ENCODE peak calls at places on chromosomes 11 and 22, in eight cellular contexts. One of them, this sample, is unnamed.
A peak's percentile ranks its signal among the peaks of the same experiment; 100 is the strongest.

GRCh38 chr11:60265373-60266214 is 14.9 kb upstream of the MS4A4A start:
- DNase-seq in stomach: no peak
- DNase-seq in CD8-positive, alpha-beta memory T cell: no peak
- DNase-seq in astrocyte: no peak
- DNase-seq in Peyer's patch: no peak
- DNase-seq in body of pancreas: no peak
- DNase-seq in sigmoid colon: no peak
- DNase-seq in aorta: no peak
- DNase-seq in this sample: no peak

GRCh38 chr22:48405741-48406140 is 1421.9 kb downstream of the BRD1 start:
- DNase-seq in astrocyte: no peak
- DNase-seq in body of pancreas: peak; percentile 44
- DNase-seq in aorta: no peak
- DNase-seq in CD8-positive, alpha-beta memory T cell: no peak
- DNase-seq in Peyer's patch: peak; percentile 45
- DNase-seq in stomach: no peak
- DNase-seq in sigmoid colon: no peak
- DNase-seq in this sample: no peak

GRCh38 chr11:1130276-1131032 is 27.3 kb upstream of the MUC5AC start:
- DNase-seq in Peyer's patch: peak; percentile 25
- DNase-seq in astrocyte: no peak
- DNase-seq in body of pancreas: no peak
- DNase-seq in stomach: peak; percentile 25
- DNase-seq in CD8-positive, alpha-beta memory T cell: no peak
- DNase-seq in aorta: peak; percentile 32
- DNase-seq in sigmoid colon: peak; percentile 48
- DNase-seq in this sample: no peak

GRCh38 chr22:48894064-48894671 is 933.5 kb downstream of the BRD1 start:
- DNase-seq in body of pancreas: no peak
- DNase-seq in Peyer's patch: no peak
- DNase-seq in astrocyte: no peak
- DNase-seq in aorta: no peak
- DNase-seq in CD8-positive, alpha-beta memory T cell: no peak
- DNase-seq in stomach: peak; percentile 21
- DNase-seq in sigmoid colon: no peak
- DNase-seq in this sample: no peak

GRCh38 chr11:116643521-116643920 is 129.3 kb downstream of the BUD13 start:
- DNase-seq in astrocyte: no peak
- DNase-seq in Peyer's patch: no peak
- DNase-seq in stomach: no peak
- DNase-seq in body of pancreas: no peak
- DNase-seq in sigmoid colon: no peak
- DNase-seq in CD8-positive, alpha-beta memory T cell: no peak
- DNase-seq in aorta: no peak
- DNase-seq in this sample: no peak

GRCh38 chr22:23793326-23793725 is 6.6 kb downstream of the SMARCB1 start:
- DNase-seq in aorta: no peak
- DNase-seq in stomach: no peak
- DNase-seq in CD8-positive, alpha-beta memory T cell: no peak
- DNase-seq in body of pancreas: no peak
- DNase-seq in Peyer's patch: no peak
- DNase-seq in astrocyte: no peak
- DNase-seq in sigmoid colon: no peak
- DNase-seq in this sample: no peak

GRCh38 chr11:56412396-56412795 is at the start of gene OR5AL1:
- DNase-seq in stomach: no peak
- DNase-seq in Peyer's patch: no peak
- DNase-seq in aorta: no peak
- DNase-seq in astrocyte: no peak
- DNase-seq in body of pancreas: no peak
- DNase-seq in sigmoid colon: no peak
- DNase-seq in CD8-positive, alpha-beta memory T cell: no peak
- DNase-seq in this sample: no peak

GRCh38 chr22:48981671-48982070 is 846.0 kb downstream of the BRD1 start:
- DNase-seq in Peyer's patch: no peak
- DNase-seq in astrocyte: no peak
- DNase-seq in aorta: no peak
- DNase-seq in CD8-positive, alpha-beta memory T cell: no peak
- DNase-seq in sigmoid colon: no peak
- DNase-seq in stomach: no peak
- DNase-seq in body of pancreas: no peak
- DNase-seq in this sample: no peak

GRCh38 chr11:111573821-111574249 is 28.4 kb upstream of the SIK2 start:
- DNase-seq in stomach: no peak
- DNase-seq in sigmoid colon: no peak
- DNase-seq in Peyer's patch: no peak
- DNase-seq in aorta: no peak
- DNase-seq in CD8-positive, alpha-beta memory T cell: no peak
- DNase-seq in astrocyte: no peak
- DNase-seq in body of pancreas: no peak
- DNase-seq in this sample: no peak

GRCh38 chr22:23097412-23098229 is 27.3 kb downstream of the GNAZ start:
- DNase-seq in astrocyte: no peak
- DNase-seq in stomach: peak; percentile 34
- DNase-seq in CD8-positive, alpha-beta memory T cell: no peak
- DNase-seq in Peyer's patch: no peak
- DNase-seq in aorta: no peak
- DNase-seq in sigmoid colon: no peak
- DNase-seq in body of pancreas: no peak
- DNase-seq in this sample: no peak

GRCh38 chr11:83572521-83572920 is 286.4 kb upstream of the CCDC90B start:
- DNase-seq in astrocyte: no peak
- DNase-seq in CD8-positive, alpha-beta memory T cell: no peak
- DNase-seq in aorta: no peak
- DNase-seq in sigmoid colon: no peak
- DNase-seq in Peyer's patch: no peak
- DNase-seq in body of pancreas: no peak
- DNase-seq in stomach: no peak
- DNase-seq in this sample: no peak

GRCh38 chr22:37173709-37174108 is 14.3 kb downstream of the C1QTNF6 start:
- DNase-seq in aorta: no peak
- DNase-seq in stomach: no peak
- DNase-seq in CD8-positive, alpha-beta memory T cell: no peak
- DNase-seq in astrocyte: no peak
- DNase-seq in sigmoid colon: peak; percentile 79
- DNase-seq in body of pancreas: peak; percentile 13
- DNase-seq in Peyer's patch: no peak
- DNase-seq in this sample: peak; percentile 31

GRCh38 chr11:82873919-82874333 is 26.3 kb downstream of the PRCP start:
- DNase-seq in stomach: no peak
- DNase-seq in Peyer's patch: no peak
- DNase-seq in sigmoid colon: no peak
- DNase-seq in astrocyte: no peak
- DNase-seq in aorta: no peak
- DNase-seq in CD8-positive, alpha-beta memory T cell: peak; percentile 8
- DNase-seq in body of pancreas: no peak
- DNase-seq in this sample: no peak

GRCh38 chr11:7467652-7468051 is 17.7 kb upstream of the OLFML1 start:
- DNase-seq in sigmoid colon: no peak
- DNase-seq in Peyer's patch: no peak
- DNase-seq in aorta: no peak
- DNase-seq in astrocyte: no peak
- DNase-seq in CD8-positive, alpha-beta memory T cell: no peak
- DNase-seq in body of pancreas: no peak
- DNase-seq in stomach: no peak
- DNase-seq in this sample: no peak

GRCh38 chr11:120603071-120603470 is 91.5 kb downstream of the GRIK4 start:
- DNase-seq in stomach: no peak
- DNase-seq in body of pancreas: no peak
- DNase-seq in aorta: no peak
- DNase-seq in Peyer's patch: no peak
- DNase-seq in CD8-positive, alpha-beta memory T cell: no peak
- DNase-seq in sigmoid colon: no peak
- DNase-seq in astrocyte: no peak
- DNase-seq in this sample: no peak

GRCh38 chr11:18588297-18589252 is at the start of gene UEVLD:
- DNase-seq in CD8-positive, alpha-beta memory T cell: peak; percentile 63
- DNase-seq in aorta: peak; percentile 92
- DNase-seq in astrocyte: peak; percentile 85
- DNase-seq in sigmoid colon: peak; percentile 96
- DNase-seq in body of pancreas: peak; percentile 89
- DNase-seq in Peyer's patch: peak; percentile 91
- DNase-seq in stomach: peak; percentile 90
- DNase-seq in this sample: peak; percentile 89

GRCh38 chr11:33945481-33946268 is 53.8 kb upstream of the LMO2 start:
- DNase-seq in CD8-positive, alpha-beta memory T cell: no peak
- DNase-seq in stomach: no peak
- DNase-seq in body of pancreas: no peak
- DNase-seq in Peyer's patch: no peak
- DNase-seq in aorta: no peak
- DNase-seq in astrocyte: no peak
- DNase-seq in sigmoid colon: no peak
- DNase-seq in this sample: no peak
- H3K27ac ChIP-seq in CD8-positive, alpha-beta memory T cell: peak overlapping the region; percentile 27
- H3K27ac ChIP-seq in stomach: no peak overlapping the region
- H3K27ac ChIP-seq in body of pancreas: no peak overlapping the region
- H3K27ac ChIP-seq in Peyer's patch: no peak overlapping the region
- H3K27ac ChIP-seq in aorta: no peak overlapping the region
- H3K27ac ChIP-seq in astrocyte: no peak overlapping the region
- H3K27ac ChIP-seq in sigmoid colon: no peak overlapping the region
- H3K27ac ChIP-seq in this sample: no peak overlapping the region

GRCh38 chr22:46361861-46362220 is 26.3 kb downstream of the TRMU start:
- DNase-seq in stomach: no peak
- DNase-seq in aorta: peak; percentile 7
- DNase-seq in Peyer's patch: no peak
- DNase-seq in astrocyte: no peak
- DNase-seq in body of pancreas: no peak
- DNase-seq in CD8-positive, alpha-beta memory T cell: no peak
- DNase-seq in sigmoid colon: no peak
- DNase-seq in this sample: no peak

GRCh38 chr22:46363611-46364321 is 28.3 kb downstream of the TRMU start:
- DNase-seq in astrocyte: no peak
- DNase-seq in CD8-positive, alpha-beta memory T cell: no peak
- DNase-seq in stomach: no peak
- DNase-seq in sigmoid colon: peak; percentile 57
- DNase-seq in Peyer's patch: no peak
- DNase-seq in aorta: no peak
- DNase-seq in body of pancreas: no peak
- DNase-seq in this sample: no peak

GRCh38 chr22:46364341-46365165 is 29.0 kb downstream of the TRMU start:
- DNase-seq in Peyer's patch: no peak
- DNase-seq in sigmoid colon: no peak
- DNase-seq in aorta: no peak
- DNase-seq in CD8-positive, alpha-beta memory T cell: no peak
- DNase-seq in body of pancreas: no peak
- DNase-seq in stomach: no peak
- DNase-seq in astrocyte: no peak
- DNase-seq in this sample: no peak

GRCh38 chr22:46362221-46362933 is 26.9 kb downstream of the TRMU start:
- DNase-seq in CD8-positive, alpha-beta memory T cell: no peak
- DNase-seq in Peyer's patch: peak; percentile 69
- DNase-seq in body of pancreas: no peak
- DNase-seq in aorta: peak; percentile 11
- DNase-seq in stomach: no peak
- DNase-seq in astrocyte: no peak
- DNase-seq in sigmoid colon: no peak
- DNase-seq in this sample: no peak

GRCh38 chr22:46362934-46363515 is 27.5 kb downstream of the TRMU start:
- DNase-seq in body of pancreas: no peak
- DNase-seq in Peyer's patch: peak; percentile 47
- DNase-seq in stomach: no peak
- DNase-seq in astrocyte: no peak
- DNase-seq in sigmoid colon: no peak
- DNase-seq in aorta: peak; percentile 32
- DNase-seq in CD8-positive, alpha-beta memory T cell: no peak
- DNase-seq in this sample: no peak
- H3K36me3 ChIP-seq in body of pancreas: no peaks in the 10 kb centered on the region
- H3K36me3 ChIP-seq in Peyer's patch: no peaks in the 10 kb centered on the region
- H3K36me3 ChIP-seq in stomach: peaks cover 57% of the 10 kb centered on the region
- H3K36me3 ChIP-seq in astrocyte: no peaks in the 10 kb centered on the region
- H3K36me3 ChIP-seq in sigmoid colon: no peaks in the 10 kb centered on the region
- H3K36me3 ChIP-seq in aorta: no peaks in the 10 kb centered on the region
- H3K36me3 ChIP-seq in CD8-positive, alpha-beta memory T cell: no peaks in the 10 kb centered on the region
- H3K36me3 ChIP-seq in this sample: no peaks in the 10 kb centered on the region

GRCh38 chr11:21811572-21811971 is 381.3 kb upstream of the ANO5 start:
- DNase-seq in stomach: no peak
- DNase-seq in body of pancreas: no peak
- DNase-seq in CD8-positive, alpha-beta memory T cell: no peak
- DNase-seq in aorta: no peak
- DNase-seq in Peyer's patch: no peak
- DNase-seq in astrocyte: no peak
- DNase-seq in sigmoid colon: no peak
- DNase-seq in this sample: no peak

GRCh38 chr11:21817677-21818076 is 375.2 kb upstream of the ANO5 start:
- DNase-seq in CD8-positive, alpha-beta memory T cell: no peak
- DNase-seq in stomach: no peak
- DNase-seq in Peyer's patch: no peak
- DNase-seq in astrocyte: no peak
- DNase-seq in sigmoid colon: no peak
- DNase-seq in body of pancreas: no peak
- DNase-seq in aorta: no peak
- DNase-seq in this sample: no peak

GRCh38 chr11:21810650-21811049 is 382.2 kb upstream of the ANO5 start:
- DNase-seq in stomach: no peak
- DNase-seq in aorta: no peak
- DNase-seq in body of pancreas: no peak
- DNase-seq in sigmoid colon: no peak
- DNase-seq in CD8-positive, alpha-beta memory T cell: no peak
- DNase-seq in astrocyte: no peak
- DNase-seq in Peyer's patch: no peak
- DNase-seq in this sample: no peak

GRCh38 chr11:21814169-21814568 is 378.7 kb upstream of the ANO5 start:
- DNase-seq in body of pancreas: peak; percentile 64
- DNase-seq in astrocyte: peak; percentile 0
- DNase-seq in aorta: no peak
- DNase-seq in Peyer's patch: no peak
- DNase-seq in stomach: no peak
- DNase-seq in sigmoid colon: no peak
- DNase-seq in CD8-positive, alpha-beta memory T cell: no peak
- DNase-seq in this sample: no peak
- H3K9me3 ChIP-seq in body of pancreas: peaks cover 10% of the 10 kb centered on the region
- H3K9me3 ChIP-seq in astrocyte: peaks cover 8% of the 10 kb centered on the region
- H3K9me3 ChIP-seq in aorta: no peaks in the 10 kb centered on the region
- H3K9me3 ChIP-seq in Peyer's patch: no peaks in the 10 kb centered on the region
- H3K9me3 ChIP-seq in stomach: no peaks in the 10 kb centered on the region
- H3K9me3 ChIP-seq in sigmoid colon: no peaks in the 10 kb centered on the region
- H3K9me3 ChIP-seq in CD8-positive, alpha-beta memory T cell: no peaks in the 10 kb centered on the region
- H3K9me3 ChIP-seq in this sample: no peaks in the 10 kb centered on the region

DNA sequence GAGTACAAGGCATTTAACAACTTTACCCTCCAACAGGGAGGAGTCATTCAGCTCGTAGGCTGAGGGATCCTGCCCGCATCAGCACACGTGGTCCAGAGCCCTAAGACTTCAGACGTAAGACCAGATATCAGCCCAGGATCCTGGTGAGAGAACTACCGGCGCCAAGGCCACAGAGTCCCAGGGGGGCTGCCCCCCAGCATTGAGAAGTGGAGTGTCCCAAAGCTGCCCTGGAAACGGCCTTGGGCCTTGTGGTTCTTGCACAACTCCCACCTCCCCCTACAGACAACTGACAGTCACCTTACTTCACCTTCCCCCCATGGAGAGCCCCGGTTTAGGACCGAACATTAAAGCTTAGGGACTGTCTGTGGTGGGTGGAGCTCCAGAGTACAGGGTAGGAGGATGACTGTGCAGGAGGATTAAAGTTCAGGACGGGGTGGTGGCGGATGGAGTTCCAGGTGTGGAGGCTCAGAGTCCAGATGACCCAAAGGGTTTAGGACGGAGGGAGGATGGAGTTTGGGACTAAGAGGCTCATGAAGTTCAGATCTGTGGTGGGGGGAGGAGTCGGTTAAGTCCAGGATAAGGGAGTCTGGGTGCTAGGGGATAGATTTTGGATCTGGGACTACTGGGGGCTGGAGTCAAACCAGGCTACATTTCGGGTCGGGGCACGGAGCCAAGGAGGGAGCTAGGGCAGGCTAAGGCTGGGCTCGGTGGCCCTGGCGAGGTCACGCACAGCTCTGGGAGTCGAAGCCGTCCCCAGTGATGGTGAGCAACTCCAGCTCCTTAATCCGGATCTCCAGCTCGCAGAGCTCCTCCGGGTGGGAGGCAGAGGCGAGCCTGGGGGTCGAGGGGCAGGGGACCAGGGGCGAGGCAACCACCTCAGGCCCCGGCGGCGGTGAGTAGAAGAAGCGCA is 856 bp downstream of the C11orf91 start:
- DNase-seq in stomach: peak; percentile 35
- DNase-seq in sigmoid colon: no peak
- DNase-seq in aorta: peak; percentile 64
- DNase-seq in CD8-positive, alpha-beta memory T cell: no peak
- DNase-seq in Peyer's patch: peak; percentile 84
- DNase-seq in body of pancreas: peak; percentile 28
- DNase-seq in astrocyte: no peak
- DNase-seq in this sample: no peak
- H3K27ac ChIP-seq in stomach: peak overlapping the region; percentile 85
- H3K27ac ChIP-seq in sigmoid colon: peak overlapping the region; percentile 73
- H3K27ac ChIP-seq in aorta: no peak overlapping the region
- H3K27ac ChIP-seq in CD8-positive, alpha-beta memory T cell: no peak overlapping the region
- H3K27ac ChIP-seq in Peyer's patch: peak overlapping the region; percentile 56
- H3K27ac ChIP-seq in body of pancreas: peak overlapping the region; percentile 88
- H3K27ac ChIP-seq in astrocyte: peak overlapping the region; percentile 71
- H3K27ac ChIP-seq in this sample: peak overlapping the region; percentile 70

This sample was measured in uterus.